ENCODE peak calls at places on chromosomes 2 and 18, in eight cellular contexts. J, S, R, C, I, T, N and O are unnamed samples.

GRCh38 chr2:85541753-85542457 is 2.9 kb downstream of the MAT2A start:
- DNase-seq in R (no peak), N (no peak), J (no peak), S (peak; percentile 38), I (no peak), T (no peak), C (no peak), O (no peak)

GRCh38 chr2:150517951-150518680 is 30.6 kb upstream of the RND3 start:
- DNase-seq in S (no peak), N (no peak), J (no peak), T (no peak), R (peak; percentile 63), I (no peak), C (no peak), O (no peak)

GRCh38 chr2:51717318-51717717 is 685.4 kb upstream of the NRXN1 start:
- DNase-seq in R (peak; percentile 90), N (no peak), T (peak; percentile 29), J (peak; percentile 35), S (no peak), I (no peak), C (no peak), O (peak; percentile 46)

GRCh38 chr2:134367915-134368911 is 114.3 kb downstream of the MGAT5 start:
- DNase-seq in T (no peak), R (peak; percentile 82), S (no peak), I (no peak), C (no peak), J (no peak), N (no peak), O (no peak)

GRCh38 chr2:2872309-2872617 is 505.4 kb downstream of the EIPR1 start:
- DNase-seq in R (no peak), S (no peak), C (no peak), J (no peak), N (no peak), T (no peak), I (no peak), O (no peak)

GRCh38 chr2:240624950-240625621 is at the start of gene GPR35:
- DNase-seq in C (peak; percentile 66), N (no peak), I (peak; percentile 51), R (peak; percentile 56), T (no peak), S (no peak), J (peak; percentile 26), O (peak; percentile 32)

GRCh38 chr2:14524041-14524802 is 108.3 kb upstream of the LRATD1 start:
- DNase-seq in T (no peak), R (peak; percentile 76), N (no peak), C (no peak), J (peak; percentile 6), S (no peak), I (no peak), O (peak; percentile 92)

GRCh38 chr2:127219716-127220090 is 396 bp downstream of the CYP27C1 start:
- DNase-seq in N (no peak), J (no peak), R (no peak), C (peak; percentile 68), I (no peak), S (no peak), T (no peak), O (no peak)

GRCh38 chr2:54106631-54107454 is 8.6 kb upstream of the ACYP2 start:
- DNase-seq in I (peak; percentile 40), N (no peak), C (no peak), J (peak; percentile 72), S (no peak), R (peak; percentile 25), T (peak; percentile 53), O (peak; percentile 47)

GRCh38 chr2:226618544-226618874 is 181.1 kb downstream of the IRS1 start:
- DNase-seq in R (no peak), J (no peak), I (no peak), C (no peak), N (no peak), S (no peak), T (no peak), O (no peak)

GRCh38 chr2:88698498-88699233 is 7.2 kb downstream of the RPIA start:
- DNase-seq in C (no peak), N (no peak), T (no peak), I (no peak), R (no peak), J (no peak), S (peak; percentile 28), O (no peak)

GRCh38 chr2:144452169-144453038 is 67.5 kb downstream of the ZEB2 start:
- DNase-seq in T (no peak), C (no peak), R (peak; percentile 54), J (peak; percentile 27), I (no peak), N (no peak), S (no peak), O (no peak)

GRCh38 chr18:6521804-6522418 is 107.2 kb upstream of the L3MBTL4 start:
- DNase-seq in C (no peak), T (no peak), I (no peak), N (no peak), S (peak; percentile 24), R (peak; percentile 8), J (peak; percentile 17), O (no peak)

GRCh38 chr18:32742620-32743019 is 30.2 kb downstream of the KLHL14 start:
- DNase-seq in S (no peak), J (no peak), I (no peak), N (no peak), C (no peak), T (no peak), R (no peak), O (no peak)
- TF ChIP-seq CTCF in S (no peak), J (no peak), I (no peak), N (no peak), C (no peak), T (no peak), R (no peak), O (no peak)

GRCh38 chr2:236085647-236086046 is 82.5 kb downstream of the GBX2 start:
- DNase-seq in N (no peak), I (no peak), C (no peak), S (no peak), J (no peak), R (no peak), T (no peak), O (no peak)

GRCh38 chr2:236086403-236086970 is 81.7 kb downstream of the GBX2 start:
- DNase-seq in N (no peak), J (no peak), I (no peak), C (no peak), S (no peak), R (no peak), T (no peak), O (no peak)

GRCh38 chr2:236086971-236087465 is 81.2 kb downstream of the GBX2 start:
- DNase-seq in J (no peak), S (no peak), N (no peak), C (no peak), I (no peak), T (no peak), R (no peak), O (no peak)

GRCh38 chr2:236083934-236084333 is 84.3 kb downstream of the GBX2 start:
- DNase-seq in T (no peak), N (no peak), I (no peak), J (no peak), C (no peak), S (no peak), R (no peak), O (no peak)

GRCh38 chr2:236085211-236085610 is 83.0 kb downstream of the GBX2 start:
- DNase-seq in S (no peak), J (no peak), R (no peak), N (no peak), I (no peak), T (no peak), C (no peak), O (no peak)
- H3K27ac ChIP-seq in S (no peak overlapping the region), J (peak overlapping the region; percentile 71), R (no peak overlapping the region), N (no peak overlapping the region), I (no peak overlapping the region), T (no peak overlapping the region), C (no peak overlapping the region), O (no peak overlapping the region)

DNA sequence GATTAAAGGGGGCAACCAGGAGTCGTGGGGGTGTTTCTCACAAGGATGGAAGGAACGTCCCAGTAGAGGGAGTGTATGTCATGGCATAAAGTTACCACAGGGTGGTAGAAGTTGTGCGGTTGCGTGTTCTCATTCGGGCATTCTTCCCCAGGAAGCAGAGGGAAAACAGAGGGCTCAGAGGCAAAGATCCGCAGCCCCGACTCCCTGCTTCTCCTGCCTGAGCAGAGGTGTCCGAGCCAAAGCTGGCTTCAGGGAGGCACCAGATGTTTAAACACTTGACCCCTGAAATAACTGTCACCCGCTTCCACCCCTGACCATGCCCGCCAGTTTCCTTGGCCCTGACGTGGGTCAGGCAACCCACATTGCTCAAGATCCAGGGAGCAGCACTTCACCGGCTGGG is 83.7 kb downstream of the EN1 start:
- DNase-seq in R (peak; percentile 20), J (peak; percentile 13), I (no peak), T (no peak), C (no peak), N (no peak), S (no peak), O (no peak)
- TF ChIP-seq CTCF in R (peak; percentile 7), J (no peak), I (no peak), T (peak; percentile 23), C (no peak), N (no peak), S (no peak), O (no peak)

DNA sequence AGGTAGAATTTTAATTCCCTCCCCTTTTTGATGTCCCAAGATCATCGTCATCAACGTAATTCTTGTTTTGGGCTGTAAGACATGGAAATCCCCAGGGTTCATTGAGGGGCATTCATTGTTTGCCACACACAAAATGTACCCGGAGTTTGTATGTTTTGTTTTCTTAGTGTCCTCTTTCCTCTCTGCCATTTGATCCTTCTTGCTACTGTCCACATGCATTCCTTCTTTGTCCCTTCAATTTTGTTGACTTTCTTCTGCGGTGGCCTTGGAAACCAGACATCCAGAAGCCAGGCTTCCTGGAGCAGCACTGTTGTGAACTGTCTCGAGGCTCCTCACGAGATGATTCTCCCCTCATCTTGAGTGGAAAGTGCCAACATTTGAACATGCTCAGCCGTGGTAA is 24.7 kb downstream of the IGFBP2 start:
- DNase-seq in N (no peak), S (no peak), J (no peak), T (no peak), C (no peak), R (no peak), I (no peak), O (no peak)
- H3K27ac ChIP-seq in N (peak overlapping the region; percentile 79), S (peak overlapping the region; percentile 13), J (no peak overlapping the region), T (no peak overlapping the region), C (no peak overlapping the region), R (no peak overlapping the region), I (no peak overlapping the region), O (no peak overlapping the region)

DNA sequence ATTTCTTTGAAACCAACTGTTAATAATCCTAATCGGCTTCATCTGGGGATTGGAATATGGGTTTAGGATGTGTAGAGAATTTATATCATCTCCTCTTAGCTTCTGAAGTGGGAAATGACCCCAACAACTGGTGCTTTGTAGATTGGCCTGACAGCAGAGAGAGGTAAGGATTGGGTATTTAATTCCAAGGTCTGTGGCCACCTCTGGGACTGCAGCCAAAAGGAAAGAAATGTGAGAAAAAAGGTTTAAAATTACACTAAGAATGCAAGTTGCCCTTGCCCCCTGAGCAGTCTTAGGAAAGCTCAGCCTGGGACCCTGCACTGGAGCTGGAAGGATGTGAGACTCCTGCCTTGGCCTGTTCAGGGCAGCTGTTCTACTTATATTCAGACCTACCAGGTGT is 157.1 kb downstream of the FTCDNL1 start:
- DNase-seq in I (no peak), S (no peak), J (no peak), R (no peak), C (no peak), N (no peak), T (no peak), O (no peak)
- TF ChIP-seq CTCF in I (no peak), S (no peak), J (no peak), R (no peak), C (no peak), N (no peak), T (no peak), O (no peak)